ENCODE peak calls at places on chromosomes 2 and 18, in ten cellular contexts. Y is CD4-positive, CD25-positive, alpha-beta regulatory T cell; C is fibroblast of lung; F is upper lobe of right lung; S is breast epithelium; L is CD4-positive, alpha-beta memory T cell; J is GM23248; Z is A549; D is MM.1S; X is kidney. P is an unnamed sample.
A peak's percentile ranks its signal among the peaks of the same experiment; 100 is the strongest.

GRCh38 chr2:200705305-200705985 is 106.3 kb upstream of the BZW1 start:
- DNase-seq in Y (no peak), C (peak; percentile 51), F (no peak), S (no peak), L (no peak), J (no peak), Z (peak; percentile 30), D (no peak), X (no peak), P (no peak)

GRCh38 chr18:28606686-28607085 is 429.8 kb upstream of the CDH2 start:
- DNase-seq in Y (no peak), C (no peak), F (no peak), S (no peak), L (no peak), J (no peak), Z (no peak), D (no peak), X (no peak), P (no peak)

GRCh38 chr2:149489452-149489851 is 98.1 kb downstream of the MMADHC start:
- DNase-seq in Y (no peak), C (no peak), F (no peak), S (no peak), L (no peak), J (no peak), Z (peak; percentile 5), D (no peak), X (no peak), P (no peak)

GRCh38 chr2:166773268-166773949 is 114.9 kb upstream of the XIRP2 start:
- DNase-seq in Y (no peak), C (no peak), F (no peak), S (no peak), L (no peak), J (no peak), Z (no peak), D (no peak), X (no peak), P (no peak)

GRCh38 chr2:177758591-177759371 is 313.8 kb downstream of the PDE11A start:
- DNase-seq in Y (no peak), C (peak; percentile 70), F (no peak), S (no peak), L (no peak), J (peak; percentile 76), Z (peak; percentile 46), D (no peak), X (no peak), P (no peak)

GRCh38 chr2:2116657-2117056 is 214.4 kb downstream of the MYT1L start:
- DNase-seq in Y (no peak), C (no peak), F (no peak), S (no peak), L (no peak), J (no peak), Z (no peak), D (no peak), X (no peak), P (no peak)

GRCh38 chr18:60123031-60123430 is 223.2 kb downstream of the PMAIP1 start:
- DNase-seq in Y (no peak), C (no peak), F (no peak), S (no peak), L (no peak), J (no peak), Z (no peak), D (no peak), X (no peak), P (no peak)

GRCh38 chr2:206855585-206856433 is 83.5 kb upstream of the CPO start:
- DNase-seq in Y (no peak), C (no peak), F (no peak), S (no peak), L (no peak), J (no peak), Z (no peak), D (no peak), X (no peak), P (no peak)

GRCh38 chr2:240930096-240930630 is 24.0 kb downstream of the CROCC2 start:
- DNase-seq in Y (no peak), C (no peak), F (peak; percentile 62), S (no peak), L (no peak), J (no peak), Z (no peak), D (no peak), X (peak; percentile 65), P (no peak)

GRCh38 chr2:241317391-241317790 is 1.7 kb downstream of the SEPTIN2 start:
- DNase-seq in Y (no peak), C (no peak), F (no peak), S (no peak), L (no peak), J (peak; percentile 40), Z (no peak), D (no peak), X (no peak), P (no peak)

GRCh38 chr2:1420746-1421480 is 7.7 kb downstream of the TPO start:
- DNase-seq in Y (no peak), C (no peak), F (no peak), S (no peak), L (no peak), J (no peak), Z (no peak), D (no peak), X (no peak), P (no peak)

GRCh38 chr18:55500316-55501086 is 87.5 kb downstream of the TCF4 start:
- DNase-seq in Y (peak; percentile 29), C (peak; percentile 86), F (no peak), S (no peak), L (no peak), J (peak; percentile 89), Z (no peak), D (no peak), X (no peak), P (no peak)

GRCh38 chr18:13286456-13287125 is 68.0 kb downstream of the LDLRAD4 start:
- DNase-seq in Y (no peak), C (no peak), F (peak; percentile 44), S (no peak), L (no peak), J (no peak), Z (no peak), D (no peak), X (no peak), P (no peak)

GRCh38 chr2:159146930-159147666 is 139.4 kb downstream of the WDSUB1 start:
- DNase-seq in Y (peak; percentile 52), C (no peak), F (peak; percentile 74), S (no peak), L (no peak), J (no peak), Z (no peak), D (no peak), X (peak; percentile 79), P (no peak)

GRCh38 chr2:196851068-196851467 is 41.9 kb upstream of the C2orf66 start:
- DNase-seq in Y (no peak), C (peak; percentile 9), F (no peak), S (no peak), L (no peak), J (no peak), Z (no peak), D (no peak), X (no peak), P (no peak)
- H3K4me1 ChIP-seq in Y (peaks cover 3% of the 10 kb centered on the region), C (no peaks in the 10 kb centered on the region), F (no peaks in the 10 kb centered on the region), S (no peaks in the 10 kb centered on the region), L (no peaks in the 10 kb centered on the region), J (no peaks in the 10 kb centered on the region), Z (no peaks in the 10 kb centered on the region), D (no peaks in the 10 kb centered on the region), X (no peaks in the 10 kb centered on the region), P (no peaks in the 10 kb centered on the region)

GRCh38 chr2:74027496-74027895 is 42.8 kb downstream of the TET3 start:
- DNase-seq in Y (no peak), C (no peak), F (no peak), S (no peak), L (no peak), J (no peak), Z (no peak), D (no peak), X (no peak), P (no peak)
- H3K4me1 ChIP-seq in Y (peaks cover 50% of the 10 kb centered on the region), C (peaks cover 1% of the 10 kb centered on the region), F (peaks cover 16% of the 10 kb centered on the region), S (no peaks in the 10 kb centered on the region), L (peaks cover 64% of the 10 kb centered on the region), J (peaks cover 3% of the 10 kb centered on the region), Z (no peaks in the 10 kb centered on the region), D (peaks cover 9% of the 10 kb centered on the region), X (no peaks in the 10 kb centered on the region), P (peaks cover 10% of the 10 kb centered on the region)

GRCh38 chr2:38178556-38179419 is 102.8 kb upstream of the CYP1B1 start:
- DNase-seq in Y (no peak), C (peak; percentile 80), F (no peak), S (peak; percentile 44), L (no peak), J (peak; percentile 92), Z (peak; percentile 68), D (no peak), X (no peak), P (peak; percentile 58)
- H3K4me1 ChIP-seq in Y (no peaks in the 10 kb centered on the region), C (peaks cover 24% of the 10 kb centered on the region), F (peaks cover 28% of the 10 kb centered on the region), S (peaks cover 22% of the 10 kb centered on the region), L (no peaks in the 10 kb centered on the region), J (peaks cover 64% of the 10 kb centered on the region), Z (peaks cover 12% of the 10 kb centered on the region), D (no peaks in the 10 kb centered on the region), X (peaks cover 7% of the 10 kb centered on the region), P (no peaks in the 10 kb centered on the region)

DNA sequence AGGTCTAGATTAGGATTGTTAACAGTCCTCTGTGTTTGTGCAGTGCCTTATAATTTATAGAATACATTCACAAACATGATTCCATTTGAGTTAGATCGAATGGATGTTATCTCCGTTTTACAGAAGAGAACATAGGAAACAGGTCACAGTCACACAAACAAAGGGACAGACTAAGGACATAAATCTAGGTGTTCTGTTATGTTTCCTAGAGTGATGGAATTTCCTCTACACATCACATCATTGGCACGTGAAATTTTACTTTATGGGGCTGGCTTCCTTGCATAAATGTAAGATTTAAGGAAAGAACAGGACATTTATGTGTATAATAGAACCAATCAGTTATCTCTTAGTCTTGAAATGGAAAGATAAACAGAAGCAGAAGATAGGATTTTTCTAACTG is 6.4 kb downstream of the TRIM54 start:
- DNase-seq in Y (no peak), C (no peak), F (no peak), S (no peak), L (no peak), J (no peak), Z (no peak), D (no peak), X (no peak), P (no peak)
- H3K4me1 ChIP-seq in Y (no peaks in the 10 kb centered on the region), C (no peaks in the 10 kb centered on the region), F (no peaks in the 10 kb centered on the region), S (no peaks in the 10 kb centered on the region), L (no peaks in the 10 kb centered on the region), J (peaks cover 11% of the 10 kb centered on the region), Z (peaks cover 23% of the 10 kb centered on the region), D (no peaks in the 10 kb centered on the region), X (no peaks in the 10 kb centered on the region), P (peaks cover 76% of the 10 kb centered on the region)

P was measured in gastrocnemius medialis.